ENCODE peak calls at places on chromosomes 2 and 18, in five cellular contexts. Z is NCI-H2081; K is germinal center; I is T-cell; S is stimulated activated CD8-positive, alpha-beta memory T cell treated with anti-CD3 and anti-CD28 coated beads, Interleukin-12 subunit alpha, Interleukin-12 subunit beta, amount 100 ng/mL, for 4 hours. E is an unnamed sample.

GRCh38 chr18:79578396-79579260 is 101.0 kb upstream of the CTDP1 start:
- DNase-seq in Z (no peak), K (no peak), I (no peak), S (no peak), E (no peak)

GRCh38 chr2:98419977-98420725 is 24.5 kb upstream of the INPP4A start:
- DNase-seq in Z (no peak), K (no peak), I (no peak), S (no peak), E (no peak)

GRCh38 chr2:217625475-217626245 is 377.1 kb downstream of the TNS1 start:
- DNase-seq in Z (no peak), K (no peak), I (no peak), S (no peak), E (no peak)

GRCh38 chr2:38246105-38246504 is 131.0 kb downstream of the ATL2 start:
- DNase-seq in Z (no peak), K (no peak), I (no peak), S (no peak), E (no peak)

GRCh38 chr2:53445376-53446072 is 322.1 kb upstream of the CHAC2 start:
- DNase-seq in Z (no peak), K (no peak), I (no peak), S (no peak), E (no peak)

GRCh38 chr2:29628078-29628765 is 293.2 kb downstream of the ALK start:
- DNase-seq in Z (no peak), K (no peak), I (no peak), S (no peak), E (no peak)

GRCh38 chr2:119696005-119696404 is 17.0 kb downstream of the TMEM177 start:
- DNase-seq in Z (no peak), K (no peak), I (no peak), S (no peak), E (no peak)

GRCh38 chr2:218984239-218985020 is 554 bp downstream of the FEV start:
- DNase-seq in Z (no peak), K (no peak), I (no peak), S (no peak), E (no peak)

GRCh38 chr2:223688094-223688835 is 86.1 kb upstream of the SCG2 start:
- DNase-seq in Z (peak), K (no peak), I (no peak), S (no peak), E (peak)

GRCh38 chr2:214079032-214079431 is 331.8 kb upstream of the VWC2L start:
- DNase-seq in Z (no peak), K (no peak), I (no peak), S (no peak), E (no peak)

GRCh38 chr2:61952291-61952690 is 46.8 kb downstream of the COMMD1 start:
- DNase-seq in Z (no peak), K (no peak), I (no peak), S (no peak), E (no peak)

GRCh38 chr2:168354499-168354898 is 101.6 kb upstream of the CERS6 start:
- DNase-seq in Z (no peak), K (no peak), I (no peak), S (no peak), E (peak)

GRCh38 chr2:189222440-189222839 is 42.9 kb upstream of the COL5A2 start:
- DNase-seq in Z (no peak), K (no peak), I (no peak), S (no peak), E (no peak)

GRCh38 chr18:57666818-57667497 is 45.3 kb upstream of the NARS1 start:
- DNase-seq in Z (no peak), K (no peak), I (no peak), S (no peak), E (no peak)

GRCh38 chr2:207135340-207135739 is 30.4 kb downstream of the KLF7 start:
- DNase-seq in Z (no peak), K (no peak), I (no peak), S (no peak), E (no peak)

GRCh38 chr2:240480834-240481623 is 45.6 kb downstream of the GPC1 start:
- DNase-seq in Z (no peak), K (no peak), I (no peak), S (no peak), E (no peak)

E was measured in NCI-H345.